ENCODE peak calls at places on chromosomes 5 and 9, in seven cellular contexts. V, A, R, S, P, W and K are unnamed samples.

GRCh38 chr9:23537192-23538059 is 288.6 kb downstream of the ELAVL2 start:
- ATAC-seq in V (no peak), A (no peak), R (no peak), S (no peak), P (no peak), W (no peak), K (peak; percentile 16)

GRCh38 chr5:139468421-139468931 is 2.3 kb upstream of the SMIM33 start:
- ATAC-seq in V (peak; percentile 74), A (no peak), R (no peak), S (peak; percentile 64), P (peak; percentile 81), W (peak; percentile 62), K (no peak)

GRCh38 chr9:98962861-98963260 is 19.2 kb downstream of the COL15A1 start:
- ATAC-seq in V (no peak), A (no peak), R (no peak), S (no peak), P (no peak), W (no peak), K (no peak)

GRCh38 chr9:86977205-86977835 is 30.0 kb upstream of the GAS1 start:
- ATAC-seq in V (no peak), A (no peak), R (no peak), S (no peak), P (no peak), W (no peak), K (no peak)

GRCh38 chr5:37110128-37110527 is 139.0 kb downstream of the CPLANE1 start:
- ATAC-seq in V (peak; percentile 41), A (no peak), R (no peak), S (no peak), P (no peak), W (no peak), K (no peak)

GRCh38 chr9:111938427-111938800 is 41.8 kb downstream of the UGCG start:
- ATAC-seq in V (no peak), A (peak; percentile 48), R (no peak), S (peak; percentile 14), P (no peak), W (peak; percentile 14), K (no peak)

GRCh38 chr9:5773324-5773999 is 59.5 kb downstream of the ERMP1 start:
- ATAC-seq in V (peak; percentile 76), A (no peak), R (no peak), S (peak; percentile 26), P (no peak), W (no peak), K (no peak)

GRCh38 chr5:126801174-126801991 is 24.4 kb downstream of the LMNB1 start:
- ATAC-seq in V (no peak), A (no peak), R (no peak), S (no peak), P (no peak), W (no peak), K (no peak)

GRCh38 chr9:20357207-20357503 is 265.1 kb downstream of the MLLT3 start:
- ATAC-seq in V (no peak), A (no peak), R (no peak), S (no peak), P (no peak), W (no peak), K (no peak)

GRCh38 chr9:33130501-33130900 is 36.6 kb downstream of the B4GALT1 start:
- ATAC-seq in V (no peak), A (peak; percentile 41), R (no peak), S (peak; percentile 34), P (no peak), W (no peak), K (no peak)

GRCh38 chr5:177310332-177310731 is 1.4 kb downstream of the MXD3 start:
- ATAC-seq in V (no peak), A (no peak), R (no peak), S (no peak), P (no peak), W (no peak), K (no peak)
- H3K4me3 ChIP-seq in V (peak overlapping the region; percentile 79), A (no peak overlapping the region), R (no peak overlapping the region), S (no peak overlapping the region), P (no peak overlapping the region), W (no peak overlapping the region), K (no peak overlapping the region)

GRCh38 chr9:131258186-131258585 is 18.1 kb downstream of the FAM78A start:
- ATAC-seq in V (no peak), A (no peak), R (no peak), S (no peak), P (peak; percentile 5), W (no peak), K (no peak)

GRCh38 chr9:131255731-131256197 is 20.5 kb downstream of the FAM78A start:
- ATAC-seq in V (peak; percentile 19), A (no peak), R (no peak), S (peak; percentile 11), P (peak; percentile 3), W (no peak), K (no peak)

GRCh38 chr9:131252120-131252519 is 24.2 kb downstream of the FAM78A start:
- ATAC-seq in V (no peak), A (peak; percentile 2), R (no peak), S (no peak), P (peak; percentile 0), W (no peak), K (no peak)

GRCh38 chr9:131257266-131258025 is 18.9 kb downstream of the FAM78A start:
- ATAC-seq in V (no peak), A (no peak), R (no peak), S (no peak), P (peak; percentile 2), W (no peak), K (no peak)

GRCh38 chr9:131254107-131254491 is 22.2 kb downstream of the FAM78A start:
- ATAC-seq in V (peak; percentile 55), A (peak; percentile 86), R (no peak), S (no peak), P (peak; percentile 1), W (peak; percentile 60), K (peak; percentile 40)
- TF ChIP-seq POLR2A in V (no peak), A (no peak), R (peak; percentile 36), S (no peak), P (no peak), W (no peak), K (no peak)

GRCh38 chr9:137294684-137295312 is 7.3 kb downstream of the NRARP start:
- ATAC-seq in V (peak; percentile 66), A (peak; percentile 2), R (no peak), S (peak; percentile 24), P (no peak), W (no peak), K (peak; percentile 9)

GRCh38 chr9:137297966-137298365 is 4.1 kb downstream of the NRARP start:
- ATAC-seq in V (peak; percentile 9), A (no peak), R (no peak), S (no peak), P (no peak), W (no peak), K (no peak)

GRCh38 chr9:137295313-137296213 is 6.5 kb downstream of the NRARP start:
- ATAC-seq in V (peak; percentile 60), A (peak; percentile 49), R (peak; percentile 41), S (peak; percentile 71), P (peak; percentile 80), W (peak; percentile 83), K (peak; percentile 58)

GRCh38 chr9:137297060-137297664 is 4.9 kb downstream of the NRARP start:
- ATAC-seq in V (no peak), A (no peak), R (no peak), S (peak; percentile 8), P (no peak), W (no peak), K (no peak)

GRCh38 chr9:137296214-137297059 is 5.6 kb downstream of the NRARP start:
- ATAC-seq in V (no peak), A (peak; percentile 41), R (no peak), S (peak; percentile 30), P (peak; percentile 1), W (peak; percentile 16), K (no peak)
- TF ChIP-seq CTCF in V (no peak), A (no peak), R (no peak), S (no peak), P (no peak), W (no peak), K (no peak)

GRCh38 chr9:93058357-93059096 is at the start of gene SUSD3:
- ATAC-seq in V (peak; percentile 33), A (peak; percentile 77), R (peak; percentile 58), S (peak; percentile 58), P (peak; percentile 90), W (peak; percentile 79), K (peak; percentile 57)
- H3K4me3 ChIP-seq in V (peak within 1 kb of the TSS; percentile 64), A (peak within 1 kb of the TSS; percentile 51), R (peak within 1 kb of the TSS; percentile 17), S (peak within 1 kb of the TSS; percentile 52), P (peak within 1 kb of the TSS; percentile 56), W (peak within 1 kb of the TSS; percentile 59), K (peak within 1 kb of the TSS; percentile 29)

DNA sequence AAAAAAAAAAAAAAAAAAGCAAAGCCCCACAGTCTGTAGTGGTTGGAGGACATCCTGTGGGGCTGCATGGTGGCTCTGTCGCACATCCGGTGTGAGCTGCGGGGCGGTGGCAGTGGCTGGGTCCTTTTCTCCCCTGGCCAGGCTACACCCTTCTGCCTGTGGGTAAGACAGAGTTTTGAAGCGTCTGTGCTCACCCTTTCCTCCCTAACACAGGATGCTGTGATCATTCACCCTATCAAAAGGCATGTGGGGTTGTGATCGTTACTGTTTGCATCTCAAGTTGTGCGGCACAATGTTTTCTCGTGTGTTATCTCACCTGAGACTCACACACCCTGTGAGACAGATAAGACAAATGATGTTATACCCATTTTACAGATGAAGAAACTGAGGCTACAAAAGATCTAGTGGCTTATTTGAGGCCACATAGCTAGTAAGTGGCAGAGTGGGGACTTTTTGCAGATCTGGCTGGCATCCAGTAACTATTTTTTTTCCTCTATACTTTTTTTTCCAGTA is 17.5 kb downstream of the IRF1 start:
- ATAC-seq in V (no peak), A (no peak), R (no peak), S (no peak), P (no peak), W (peak; percentile 10), K (no peak)
- TF ChIP-seq POLR2A in V (no peak), A (no peak), R (no peak), S (no peak), P (no peak), W (no peak), K (no peak)